ENCODE peak calls at places on chromosomes 5 and 9, in five cellular contexts. B is HepG2, L is mucosa of descending colon, P is HCT116, Q is A673. E is an unnamed sample. For H3K4me1, the result is how much of the 10 kb centered on the place peaks cover.

GRCh38 chr9:125995006-125995405 is 247.8 kb downstream of the PBX3 start:
- DNase-seq in B (no peak), L (no peak), P (no peak), Q (no peak), E (no peak)

GRCh38 chr9:109801484-109801883 is 21.5 kb downstream of the PALM2AKAP2 start:
- DNase-seq in B (no peak), L (no peak), P (no peak), Q (no peak), E (no peak)

GRCh38 chr5:80926979-80927656 is 33.0 kb upstream of the RASGRF2 start:
- DNase-seq in B (no peak), L (no peak), P (no peak), Q (no peak), E (no peak)

GRCh38 chr5:38547257-38547656 is 9.2 kb downstream of the LIFR start:
- DNase-seq in B (no peak), L (no peak), P (no peak), Q (no peak), E (no peak)

GRCh38 chr5:72301557-72301956 is 18.5 kb downstream of the MRPS27 start:
- DNase-seq in B (no peak), L (no peak), P (no peak), Q (no peak), E (no peak)

GRCh38 chr5:56412601-56413379 is 179.7 kb upstream of the ANKRD55 start:
- DNase-seq in B (no peak), L (no peak), P (no peak), Q (no peak), E (no peak)

GRCh38 chr9:137046094-137046787 is at the start of gene NPDC1:
- DNase-seq in B (peak), L (peak), P (peak), Q (peak), E (peak)

GRCh38 chr9:96383165-96383939 is at the start of gene SLC35D2:
- DNase-seq in B (peak), L (peak), P (no peak), Q (no peak), E (peak)

GRCh38 chr5:120759586-120759985 is 295.5 kb downstream of the PRR16 start:
- DNase-seq in B (no peak), L (no peak), P (no peak), Q (no peak), E (no peak)

GRCh38 chr5:98694902-98695301 is 78.6 kb upstream of the RGMB start:
- DNase-seq in B (no peak), L (no peak), P (no peak), Q (no peak), E (no peak)

GRCh38 chr5:178677429-178677828 is 50.6 kb upstream of the CLK4 start:
- DNase-seq in B (no peak), L (no peak), P (no peak), Q (no peak), E (no peak)

GRCh38 chr5:107466233-107466769 is 204.4 kb downstream of the EFNA5 start:
- DNase-seq in B (no peak), L (no peak), P (no peak), Q (peak), E (peak)

GRCh38 chr9:111657051-111657450 is 4.4 kb upstream of the GNG10 start:
- DNase-seq in B (no peak), L (no peak), P (no peak), Q (no peak), E (no peak)

GRCh38 chr5:145797336-145797735 is 37.8 kb downstream of the PRELID2 start:
- DNase-seq in B (no peak), L (no peak), P (no peak), Q (peak), E (no peak)

GRCh38 chr9:38027714-38028113 is 41.3 kb downstream of the SHB start:
- DNase-seq in B (no peak), L (no peak), P (no peak), Q (no peak), E (peak)

GRCh38 chr9:83219154-83219923 is 156.4 kb upstream of the RASEF start:
- DNase-seq in B (peak), L (peak), P (peak), Q (peak), E (peak)

GRCh38 chr5:175460126-175460525 is 16.1 kb upstream of the DRD1 start:
- DNase-seq in B (no peak), L (no peak), P (no peak), Q (peak), E (no peak)

GRCh38 chr9:114722937-114723620 is 41.1 kb upstream of the TEX48 start:
- DNase-seq in B (no peak), L (no peak), P (no peak), Q (no peak), E (no peak)

GRCh38 chr5:58455066-58455465 is 4.8 kb downstream of the PLK2 start:
- DNase-seq in B (no peak), L (no peak), P (no peak), Q (no peak), E (no peak)

GRCh38 chr9:119283118-119283794 is 86.0 kb downstream of the BRINP1 start:
- DNase-seq in B (no peak), L (no peak), P (no peak), Q (no peak), E (no peak)

GRCh38 chr9:87796232-87796631 is 70.3 kb downstream of the CTSL start:
- DNase-seq in B (no peak), L (no peak), P (no peak), Q (no peak), E (no peak)

GRCh38 chr9:87798276-87798833 is 72.4 kb downstream of the CTSL start:
- DNase-seq in B (no peak), L (no peak), P (no peak), Q (no peak), E (no peak)

GRCh38 chr9:87795178-87795577 is 69.3 kb downstream of the CTSL start:
- DNase-seq in B (no peak), L (no peak), P (no peak), Q (no peak), E (no peak)

GRCh38 chr9:87792831-87793288 is 66.9 kb downstream of the CTSL start:
- DNase-seq in B (peak), L (peak), P (peak), Q (no peak), E (no peak)

GRCh38 chr9:87793292-87793691 is 67.4 kb downstream of the CTSL start:
- DNase-seq in B (peak), L (no peak), P (no peak), Q (peak), E (no peak)
- H3K4me3 ChIP-seq in B (no peak), L (no peak), P (no peak), Q (no peak), E (no peak)

GRCh38 chr9:130327070-130327780 is 61.7 kb downstream of the HMCN2 start:
- DNase-seq in B (no peak), L (no peak), P (no peak), Q (no peak), E (peak)
- TF ChIP-seq CTCF in B (peak), L (no peak), P (peak), Q (peak), E (peak)

GRCh38 chr9:116099821-116100220 is 53.8 kb upstream of the PAPPA start:
- DNase-seq in B (no peak), L (no peak), P (no peak), Q (no peak), E (no peak)
- H3K4me1 ChIP-seq in B (under half), L (under half), P (under half), Q (under half), E (under half)

DNA sequence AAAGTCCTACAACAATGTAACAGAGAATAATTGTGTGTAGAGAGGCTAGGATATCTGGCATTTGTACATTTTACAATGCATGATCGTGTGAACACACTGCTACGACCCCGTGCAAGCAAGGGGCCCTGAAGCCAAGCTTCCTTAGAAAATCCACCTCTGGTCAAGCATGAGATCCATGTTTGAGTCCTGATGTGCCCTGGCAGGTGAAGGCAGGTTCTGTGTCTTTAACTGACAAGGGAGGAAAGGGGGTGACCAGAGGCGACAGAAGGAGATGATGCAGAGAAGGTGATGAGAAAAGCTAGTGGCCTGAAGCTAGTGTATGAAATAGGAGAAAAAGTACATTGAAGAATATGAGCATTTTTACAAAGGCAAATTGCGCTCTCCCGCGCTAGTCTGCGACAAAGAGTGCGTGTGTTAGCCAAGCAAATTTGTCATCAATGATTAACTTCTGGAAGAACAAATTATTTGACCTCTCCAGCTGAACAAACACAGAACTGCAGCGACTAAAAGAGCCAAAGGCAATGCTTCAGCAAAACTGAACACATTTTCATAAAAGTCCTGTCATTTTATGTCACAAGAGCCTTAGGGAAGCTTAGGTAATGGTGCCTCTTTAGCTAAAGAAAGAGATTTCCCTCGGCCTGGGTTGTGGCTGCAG is 101.7 kb upstream of the DAPK1 start:
- DNase-seq in B (peak), L (no peak), P (no peak), Q (no peak), E (no peak)
- H3K4me3 ChIP-seq in B (no peak), L (no peak), P (no peak), Q (no peak), E (no peak)

GRCh38 chr5:159833088-159833487 is 83.2 kb upstream of the ADRA1B start:
- DNase-seq in B (no peak), L (no peak), P (no peak), Q (no peak), E (no peak)
- TF ChIP-seq CTCF in B (no peak), L (no peak), P (no peak), Q (no peak), E (no peak)

GRCh38 chr5:125346316-125346715 is 599.9 kb upstream of the ZNF608 start:
- DNase-seq in B (no peak), L (no peak), P (no peak), Q (no peak), E (no peak)

GRCh38 chr5:125348936-125349335 is 602.5 kb upstream of the ZNF608 start:
- DNase-seq in B (no peak), L (no peak), P (no peak), Q (no peak), E (no peak)

GRCh38 chr5:125342938-125343401 is 596.5 kb upstream of the ZNF608 start:
- DNase-seq in B (no peak), L (no peak), P (no peak), Q (no peak), E (no peak)

GRCh38 chr5:125349432-125349831 is 603.0 kb upstream of the ZNF608 start:
- DNase-seq in B (no peak), L (no peak), P (no peak), Q (no peak), E (no peak)

DNA sequence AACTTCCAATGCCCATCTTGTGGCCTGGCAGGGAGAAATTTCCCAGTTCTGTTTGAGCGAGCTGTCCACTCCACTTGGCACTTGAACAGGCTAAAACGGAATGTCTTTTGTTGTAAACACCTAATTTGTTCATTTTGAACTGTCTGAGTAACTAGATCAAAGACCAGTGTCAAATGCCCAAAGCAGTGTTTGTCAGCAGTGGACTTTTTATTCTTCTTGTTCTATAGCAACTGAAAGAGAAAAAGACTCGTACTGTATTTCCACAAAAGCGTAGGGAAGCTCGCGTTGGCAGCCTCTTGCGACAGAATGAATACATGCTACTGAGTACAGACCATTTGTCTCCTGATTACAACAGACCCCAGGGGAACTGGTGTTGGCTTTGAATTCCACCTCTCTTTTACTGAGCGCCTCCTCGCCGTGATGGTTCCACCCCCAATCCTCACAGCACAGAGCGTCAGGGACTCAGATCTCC is 601.8 kb upstream of the ZNF608 start:
- DNase-seq in B (no peak), L (no peak), P (no peak), Q (peak), E (no peak)
- H3K4me1 ChIP-seq in B (under half), L (under half), P (under half), Q (under half), E (under half)

GRCh38 chr9:133705576-133705975 is 32.6 kb downstream of the SARDH start:
- DNase-seq in B (no peak), L (no peak), P (no peak), Q (no peak), E (no peak)

GRCh38 chr9:133701981-133702797 is 36.0 kb downstream of the SARDH start:
- DNase-seq in B (no peak), L (peak), P (no peak), Q (peak), E (peak)

GRCh38 chr9:133702798-133703570 is 35.2 kb downstream of the SARDH start:
- DNase-seq in B (no peak), L (no peak), P (no peak), Q (no peak), E (peak)

GRCh38 chr9:133704711-133705181 is 33.4 kb downstream of the SARDH start:
- DNase-seq in B (no peak), L (peak), P (no peak), Q (no peak), E (peak)

GRCh38 chr9:133703571-133704399 is 34.4 kb downstream of the SARDH start:
- DNase-seq in B (no peak), L (peak), P (no peak), Q (no peak), E (peak)
- H3K4me3 ChIP-seq in B (no peak), L (no peak), P (no peak), Q (no peak), E (no peak)

DNA sequence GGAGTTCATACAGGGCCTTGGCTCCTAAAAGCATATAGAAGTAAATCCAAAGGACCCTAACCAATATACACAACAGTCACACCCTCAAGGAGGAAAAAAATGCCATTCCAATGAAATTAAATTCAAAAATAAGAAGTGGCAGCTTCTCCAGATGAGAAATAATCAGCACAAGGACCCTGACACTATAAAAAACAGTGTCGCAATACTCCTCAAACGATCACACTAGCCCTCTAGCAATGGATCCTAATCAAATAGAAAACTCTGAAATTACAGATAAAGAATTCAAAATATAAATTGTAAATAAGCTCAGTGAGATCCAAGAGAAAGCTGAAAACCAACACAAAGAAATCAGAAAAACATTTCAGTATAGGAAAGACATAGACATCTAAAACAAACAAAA is 33.5 kb upstream of the HTR4 start:
- DNase-seq in B (no peak), L (no peak), P (no peak), Q (no peak), E (no peak)
- TF ChIP-seq CTCF in B (no peak), L (no peak), P (no peak), Q (no peak), E (no peak)

GRCh38 chr5:141849371-141850182 is 28.6 kb downstream of the PCDH1 start:
- DNase-seq in B (peak), L (peak), P (no peak), Q (peak), E (peak)
- H3K4me1 ChIP-seq in B (under half), L (under half), P (under half), Q (under half), E (under half)

GRCh38 chr5:139696167-139696893 is 48.2 kb downstream of the CXXC5 start:
- DNase-seq in B (no peak), L (no peak), P (no peak), Q (no peak), E (no peak)
- H3K4me3 ChIP-seq in B (peak), L (no peak), P (no peak), Q (peak), E (peak)

E was measured in BE2C.